ENCODE peak calls at places on chromosome 9, in nine cellular contexts. One of them, this sample, is unnamed. For H3K27me3 and H3K36me3, the result is how much of the 10 kb centered on the place peaks cover.

GRCh38 chr9:111957856-111958631 is 61.4 kb downstream of the UGCG start:
- DNase-seq in transverse colon: no peak
- DNase-seq in HepG2: no peak
- DNase-seq in gastrocnemius medialis: no peak
- DNase-seq in ovary: no peak
- DNase-seq in HCT116: no peak
- DNase-seq in spleen: no peak
- DNase-seq in prostate gland: no peak
- DNase-seq in K562: no peak
- DNase-seq in this sample: no peak

GRCh38 chr9:70374962-70375618 is 39.4 kb downstream of the KLF9 start:
- DNase-seq in transverse colon: no peak
- DNase-seq in HepG2: no peak
- DNase-seq in gastrocnemius medialis: no peak
- DNase-seq in ovary: no peak
- DNase-seq in HCT116: no peak
- DNase-seq in spleen: no peak
- DNase-seq in prostate gland: no peak
- DNase-seq in K562: no peak
- DNase-seq in this sample: no peak

GRCh38 chr9:75083188-75083976 is 4.6 kb downstream of the NMRK1 start:
- DNase-seq in transverse colon: peak
- DNase-seq in HepG2: peak
- DNase-seq in gastrocnemius medialis: peak
- DNase-seq in ovary: no peak
- DNase-seq in HCT116: no peak
- DNase-seq in spleen: no peak
- DNase-seq in prostate gland: peak
- DNase-seq in K562: peak
- DNase-seq in this sample: no peak

GRCh38 chr9:122125891-122126331 is 32.8 kb upstream of the TTLL11 start:
- DNase-seq in transverse colon: no peak
- DNase-seq in HepG2: peak
- DNase-seq in gastrocnemius medialis: no peak
- DNase-seq in ovary: no peak
- DNase-seq in HCT116: no peak
- DNase-seq in spleen: no peak
- DNase-seq in prostate gland: no peak
- DNase-seq in K562: no peak
- DNase-seq in this sample: no peak

GRCh38 chr9:95834281-95834907 is 41.1 kb upstream of the ERCC6L2 start:
- DNase-seq in transverse colon: no peak
- DNase-seq in HepG2: no peak
- DNase-seq in gastrocnemius medialis: no peak
- DNase-seq in ovary: no peak
- DNase-seq in HCT116: no peak
- DNase-seq in spleen: no peak
- DNase-seq in prostate gland: no peak
- DNase-seq in K562: peak
- DNase-seq in this sample: no peak

GRCh38 chr9:88983865-88984542 is 7.3 kb upstream of the S1PR3 start:
- DNase-seq in transverse colon: no peak
- DNase-seq in HepG2: no peak
- DNase-seq in gastrocnemius medialis: no peak
- DNase-seq in ovary: no peak
- DNase-seq in HCT116: no peak
- DNase-seq in spleen: no peak
- DNase-seq in prostate gland: no peak
- DNase-seq in K562: no peak
- DNase-seq in this sample: no peak

GRCh38 chr9:132239999-132240859 is 78.4 kb downstream of the NTNG2 start:
- DNase-seq in transverse colon: no peak
- DNase-seq in HepG2: no peak
- DNase-seq in gastrocnemius medialis: no peak
- DNase-seq in ovary: peak
- DNase-seq in HCT116: no peak
- DNase-seq in spleen: peak
- DNase-seq in prostate gland: no peak
- DNase-seq in K562: no peak
- DNase-seq in this sample: no peak

GRCh38 chr9:124857533-124858162 is 4.1 kb downstream of the RPL35 start:
- DNase-seq in transverse colon: no peak
- DNase-seq in HepG2: no peak
- DNase-seq in gastrocnemius medialis: no peak
- DNase-seq in ovary: no peak
- DNase-seq in HCT116: no peak
- DNase-seq in spleen: no peak
- DNase-seq in prostate gland: no peak
- DNase-seq in K562: no peak
- DNase-seq in this sample: no peak

GRCh38 chr9:76374702-76375543 is 19.3 kb downstream of the RFK start:
- DNase-seq in transverse colon: peak
- DNase-seq in HepG2: peak
- DNase-seq in gastrocnemius medialis: peak
- DNase-seq in ovary: peak
- DNase-seq in HCT116: no peak
- DNase-seq in spleen: no peak
- DNase-seq in prostate gland: no peak
- DNase-seq in K562: no peak
- DNase-seq in this sample: peak

DNA sequence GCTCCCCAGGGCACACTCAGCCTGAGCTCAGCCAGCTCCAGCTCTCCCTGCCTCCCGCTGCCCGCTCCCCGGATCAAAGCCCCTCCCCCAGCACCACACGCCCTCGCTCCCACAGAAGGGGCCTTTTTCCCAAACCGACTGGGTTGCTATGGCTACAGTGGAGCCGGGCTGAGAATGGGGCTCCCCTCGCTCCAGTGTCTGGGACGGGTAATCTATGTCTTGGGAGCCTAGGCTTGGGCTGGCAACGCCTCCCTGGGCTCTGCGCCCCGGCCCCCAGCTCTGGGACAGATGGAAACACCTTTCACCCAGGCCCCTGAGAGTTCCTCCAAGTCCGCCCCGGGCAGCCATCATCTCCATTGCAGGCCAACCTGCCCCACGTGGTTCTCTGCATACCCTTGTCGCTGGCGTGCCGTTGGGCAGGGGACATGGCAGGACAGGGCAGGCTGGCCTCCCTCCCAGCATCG is 29.6 kb downstream of the NOTCH1 start:
- DNase-seq in transverse colon: no peak
- DNase-seq in HepG2: no peak
- DNase-seq in gastrocnemius medialis: no peak
- DNase-seq in ovary: no peak
- DNase-seq in HCT116: no peak
- DNase-seq in spleen: no peak
- DNase-seq in prostate gland: no peak
- DNase-seq in K562: no peak
- DNase-seq in this sample: no peak
- H3K27me3 ChIP-seq in transverse colon: under half
- H3K27me3 ChIP-seq in HepG2: under half
- H3K27me3 ChIP-seq in gastrocnemius medialis: under half
- H3K27me3 ChIP-seq in ovary: under half
- H3K27me3 ChIP-seq in HCT116: under half
- H3K27me3 ChIP-seq in spleen: under half
- H3K27me3 ChIP-seq in prostate gland: under half
- H3K27me3 ChIP-seq in K562: under half
- H3K27me3 ChIP-seq in this sample: under half

GRCh38 chr9:87615547-87616148 is 110.3 kb upstream of the CTSL start:
- DNase-seq in transverse colon: no peak
- DNase-seq in HepG2: no peak
- DNase-seq in gastrocnemius medialis: no peak
- DNase-seq in ovary: no peak
- DNase-seq in HCT116: no peak
- DNase-seq in spleen: no peak
- DNase-seq in prostate gland: no peak
- DNase-seq in K562: no peak
- DNase-seq in this sample: no peak
- H3K36me3 ChIP-seq in transverse colon: under half
- H3K36me3 ChIP-seq in HepG2: under half
- H3K36me3 ChIP-seq in gastrocnemius medialis: under half
- H3K36me3 ChIP-seq in ovary: under half
- H3K36me3 ChIP-seq in HCT116: under half
- H3K36me3 ChIP-seq in spleen: under half
- H3K36me3 ChIP-seq in prostate gland: under half
- H3K36me3 ChIP-seq in K562: under half
- H3K36me3 ChIP-seq in this sample: under half

DNA sequence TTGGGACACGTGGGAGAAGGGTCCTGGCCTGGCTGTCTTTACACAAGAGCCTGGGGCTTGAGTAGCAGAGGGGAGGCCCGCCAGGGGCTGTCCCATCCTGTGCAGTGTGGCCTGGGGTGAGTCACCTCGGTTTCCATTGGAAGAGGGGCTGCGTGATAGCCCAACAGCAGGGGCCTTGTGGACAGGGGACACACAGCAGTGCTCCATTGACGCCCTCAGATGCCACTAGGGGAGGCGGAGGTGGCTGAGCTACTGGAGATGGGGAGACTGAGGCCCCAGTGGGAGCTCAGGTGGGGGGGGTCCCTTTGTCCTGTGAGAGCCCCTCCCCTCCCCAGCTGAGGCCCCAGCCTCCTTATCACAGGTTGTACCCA is 50.0 kb upstream of the RNU6ATAC start:
- DNase-seq in transverse colon: no peak
- DNase-seq in HepG2: peak
- DNase-seq in gastrocnemius medialis: no peak
- DNase-seq in ovary: peak
- DNase-seq in HCT116: no peak
- DNase-seq in spleen: no peak
- DNase-seq in prostate gland: no peak
- DNase-seq in K562: no peak
- DNase-seq in this sample: peak
- TF ChIP-seq POLR2A in transverse colon: no peak
- TF ChIP-seq POLR2A in HepG2: no peak
- TF ChIP-seq POLR2A in gastrocnemius medialis: no peak
- TF ChIP-seq POLR2A in ovary: no peak
- TF ChIP-seq POLR2A in HCT116: no peak
- TF ChIP-seq POLR2A in spleen: no peak
- TF ChIP-seq POLR2A in prostate gland: no peak
- TF ChIP-seq POLR2A in K562: no peak
- TF ChIP-seq POLR2A in this sample: no peak

DNA sequence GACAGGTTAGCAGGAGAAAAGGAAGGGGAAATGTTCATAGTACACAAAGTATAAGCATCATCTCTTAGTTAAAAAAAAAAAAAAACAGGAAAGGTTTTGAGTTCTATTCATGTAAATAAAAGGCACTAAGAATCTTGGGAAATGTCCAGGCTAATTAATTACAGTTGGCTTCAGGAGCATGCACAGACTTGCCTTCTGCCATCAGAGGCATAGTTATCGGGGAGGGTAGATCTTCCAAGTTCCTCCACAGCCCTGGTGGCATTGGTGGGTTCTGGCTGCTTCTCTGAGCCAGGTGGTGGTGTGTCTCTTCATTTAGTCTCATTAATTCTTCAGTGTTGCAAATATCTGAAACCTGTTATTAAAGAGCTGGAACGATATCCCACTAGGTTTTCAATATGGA is 85.2 kb downstream of the TMEM252 start:
- DNase-seq in transverse colon: no peak
- DNase-seq in HepG2: no peak
- DNase-seq in gastrocnemius medialis: no peak
- DNase-seq in ovary: no peak
- DNase-seq in HCT116: no peak
- DNase-seq in spleen: no peak
- DNase-seq in prostate gland: no peak
- DNase-seq in K562: no peak
- DNase-seq in this sample: no peak
- H3K27me3 ChIP-seq in transverse colon: under half
- H3K27me3 ChIP-seq in HepG2: under half
- H3K27me3 ChIP-seq in gastrocnemius medialis: under half
- H3K27me3 ChIP-seq in ovary: under half
- H3K27me3 ChIP-seq in HCT116: under half
- H3K27me3 ChIP-seq in spleen: under half
- H3K27me3 ChIP-seq in prostate gland: under half
- H3K27me3 ChIP-seq in K562: under half
- H3K27me3 ChIP-seq in this sample: under half

GRCh38 chr9:69236188-69236587 is 62.1 kb downstream of the TJP2 start:
- DNase-seq in transverse colon: no peak
- DNase-seq in HepG2: no peak
- DNase-seq in gastrocnemius medialis: no peak
- DNase-seq in ovary: no peak
- DNase-seq in HCT116: no peak
- DNase-seq in spleen: no peak
- DNase-seq in prostate gland: no peak
- DNase-seq in K562: no peak
- DNase-seq in this sample: no peak
- H3K36me3 ChIP-seq in transverse colon: under half
- H3K36me3 ChIP-seq in HepG2: under half
- H3K36me3 ChIP-seq in gastrocnemius medialis: under half
- H3K36me3 ChIP-seq in ovary: under half
- H3K36me3 ChIP-seq in HCT116: under half
- H3K36me3 ChIP-seq in spleen: half or more
- H3K36me3 ChIP-seq in prostate gland: under half
- H3K36me3 ChIP-seq in K562: under half
- H3K36me3 ChIP-seq in this sample: under half

DNA sequence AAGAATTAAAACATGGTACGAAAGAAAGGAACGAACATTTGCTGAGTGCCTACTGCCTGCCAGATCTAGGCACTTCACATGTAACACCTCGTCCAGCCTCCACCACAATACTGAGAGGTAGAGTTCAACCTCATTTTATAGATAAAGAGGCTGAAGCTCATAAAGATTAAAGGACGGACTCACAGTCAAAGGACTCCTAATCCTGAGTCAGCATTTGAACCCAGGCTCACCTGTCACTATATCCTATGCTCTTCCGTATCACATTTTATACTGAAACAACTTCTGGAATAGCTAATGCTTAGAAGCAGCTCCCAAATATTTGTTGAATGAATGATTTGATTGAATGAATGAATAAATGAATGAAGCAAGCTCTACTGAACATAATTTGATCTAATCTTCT is 22.5 kb downstream of the PDCD1LG2 start:
- DNase-seq in transverse colon: no peak
- DNase-seq in HepG2: no peak
- DNase-seq in gastrocnemius medialis: no peak
- DNase-seq in ovary: no peak
- DNase-seq in HCT116: no peak
- DNase-seq in spleen: no peak
- DNase-seq in prostate gland: no peak
- DNase-seq in K562: no peak
- DNase-seq in this sample: no peak
- TF ChIP-seq POLR2A in transverse colon: no peak
- TF ChIP-seq POLR2A in HepG2: no peak
- TF ChIP-seq POLR2A in gastrocnemius medialis: no peak
- TF ChIP-seq POLR2A in ovary: no peak
- TF ChIP-seq POLR2A in HCT116: no peak
- TF ChIP-seq POLR2A in spleen: no peak
- TF ChIP-seq POLR2A in prostate gland: no peak
- TF ChIP-seq POLR2A in K562: no peak
- TF ChIP-seq POLR2A in this sample: no peak

This sample was measured in uterus.